ENCODE peak calls at places on chromosomes 2 and 18, in eight cellular contexts. G, N, F, R, U, C, I and X are unnamed samples. For H3K27me3, the result is how much of the 10 kb centered on the place peaks cover.

GRCh38 chr18:78293940-78294401 is 685.6 kb upstream of the SALL3 start:
- DNase-seq in F (no peak), I (no peak), R (no peak), N (no peak), U (no peak), G (no peak), C (no peak), X (no peak)

GRCh38 chr2:201644001-201644400 is 698 bp upstream of the TMEM237 start:
- DNase-seq in N (no peak), I (no peak), C (peak), R (no peak), U (peak), F (no peak), G (no peak), X (no peak)

GRCh38 chr2:239824866-239825704 is 200.1 kb downstream of the NDUFA10 start:
- DNase-seq in C (no peak), F (peak), N (peak), U (no peak), G (peak), R (peak), I (peak), X (peak)

GRCh38 chr2:11097038-11097720 is 58.1 kb upstream of the SLC66A3 start:
- DNase-seq in F (no peak), C (peak), G (peak), U (no peak), N (no peak), I (no peak), R (no peak), X (no peak)

GRCh38 chr2:121179467-121179866 is 105.5 kb downstream of the TFCP2L1 start:
- DNase-seq in I (no peak), N (no peak), G (no peak), R (no peak), F (no peak), U (no peak), C (no peak), X (no peak)

GRCh38 chr2:39881948-39882347 is 102.9 kb upstream of the THUMPD2 start:
- DNase-seq in G (no peak), R (no peak), U (no peak), I (no peak), N (no peak), F (no peak), C (no peak), X (no peak)

GRCh38 chr18:72427721-72428120 is 116.4 kb downstream of the CBLN2 start:
- DNase-seq in F (no peak), I (no peak), G (no peak), N (no peak), U (no peak), C (peak), R (no peak), X (no peak)

GRCh38 chr18:62897153-62897552 is 181.8 kb downstream of the PHLPP1 start:
- DNase-seq in N (no peak), F (no peak), I (no peak), G (no peak), R (no peak), U (no peak), C (peak), X (no peak)

GRCh38 chr2:134206029-134206428 is 47.8 kb upstream of the MGAT5 start:
- DNase-seq in N (no peak), R (no peak), C (no peak), G (no peak), F (no peak), I (no peak), U (no peak), X (no peak)
- H3K27me3 ChIP-seq in N (under half), R (under half), C (under half), G (under half), F (under half), I (under half), U (under half), X (under half)

GRCh38 chr2:19347619-19348562 is 10.5 kb downstream of the OSR1 start:
- DNase-seq in I (peak), N (peak), F (peak), U (peak), G (peak), R (peak), C (peak), X (peak)
- TF ChIP-seq POLR2A in I (peak), N (peak), F (peak), U (peak), G (peak), R (no peak), C (peak), X (peak)

GRCh38 chr2:165846056-165846455 is 52.0 kb upstream of the GALNT3 start:
- DNase-seq in N (no peak), U (no peak), G (no peak), C (no peak), F (no peak), I (no peak), R (no peak), X (no peak)
- H3K27ac ChIP-seq in N (no peak), U (no peak), G (no peak), C (no peak), F (no peak), I (no peak), R (no peak), X (no peak)

GRCh38 chr2:176557821-176558220 is 288.6 kb downstream of the MTX2 start:
- DNase-seq in U (no peak), N (no peak), G (no peak), I (no peak), R (no peak), F (no peak), C (no peak), X (no peak)
- H3K27me3 ChIP-seq in U (under half), N (under half), G (under half), I (under half), R (under half), F (under half), C (under half), X (under half)

GRCh38 chr2:216731465-216731864 is 36.1 kb upstream of the IGFBP5 start:
- DNase-seq in F (no peak), G (no peak), U (no peak), C (no peak), R (no peak), N (no peak), I (no peak), X (no peak)

GRCh38 chr2:216730871-216731270 is 35.5 kb upstream of the IGFBP5 start:
- DNase-seq in C (no peak), F (no peak), U (no peak), R (no peak), G (no peak), I (no peak), N (no peak), X (no peak)

GRCh38 chr2:216735086-216735485 is 39.7 kb upstream of the IGFBP5 start:
- DNase-seq in I (no peak), C (peak), R (no peak), N (no peak), G (no peak), U (peak), F (no peak), X (no peak)

GRCh38 chr2:216733046-216733445 is 37.7 kb upstream of the IGFBP5 start:
- DNase-seq in U (no peak), N (no peak), F (no peak), C (no peak), G (no peak), I (no peak), R (no peak), X (no peak)

DNA sequence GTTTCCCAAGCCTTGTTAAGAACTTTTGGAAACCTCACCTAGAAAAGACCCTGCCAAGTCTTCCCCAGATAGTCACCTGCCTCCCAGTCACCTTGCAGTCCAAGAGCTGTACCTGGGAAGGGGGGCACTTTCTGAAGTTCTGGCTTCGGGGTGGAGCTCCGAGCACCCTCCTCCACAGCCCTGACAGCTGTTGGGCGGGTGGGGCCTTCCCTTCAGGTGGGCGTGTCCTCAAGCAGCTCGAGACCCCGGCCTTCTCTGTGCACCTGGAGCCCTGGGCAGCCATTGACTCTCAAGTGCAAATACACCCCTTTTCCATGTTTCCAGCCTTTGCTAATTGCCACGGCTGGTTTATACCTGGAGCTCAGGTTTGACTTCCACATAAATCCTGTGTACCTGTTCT is 37.0 kb upstream of the IGFBP5 start:
- DNase-seq in I (no peak), G (no peak), C (no peak), F (no peak), N (no peak), U (no peak), R (no peak), X (no peak)
- TF ChIP-seq POLR2A in I (no peak), G (no peak), C (no peak), F (no peak), N (no peak), U (no peak), R (no peak), X (no peak)

GRCh38 chr2:134465228-134465627 is 211.4 kb downstream of the MGAT5 start:
- DNase-seq in C (no peak), I (no peak), N (no peak), F (peak), R (no peak), G (no peak), U (no peak), X (no peak)
- H3K27ac ChIP-seq in C (no peak), I (no peak), N (no peak), F (no peak), R (no peak), G (no peak), U (no peak), X (no peak)

DNA sequence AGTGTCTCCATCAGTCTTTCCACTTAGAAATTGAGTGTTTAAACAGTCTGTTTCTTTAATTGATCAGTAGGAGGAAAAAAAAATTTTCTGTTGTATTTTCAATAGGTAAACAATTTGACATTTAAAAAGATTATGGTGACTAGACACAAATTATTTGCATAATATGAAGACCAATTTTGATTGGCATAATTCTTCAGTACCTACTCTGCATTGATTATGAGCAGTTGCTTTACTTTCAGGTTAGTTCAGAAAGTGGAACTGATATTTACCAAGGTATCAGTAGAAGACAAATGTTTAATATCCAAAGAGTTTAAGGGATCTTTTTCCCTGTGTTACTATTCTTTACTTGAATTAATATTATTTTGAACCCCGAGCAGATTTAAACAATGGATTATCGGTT is 2.6 kb downstream of the ADAM23 start:
- DNase-seq in G (no peak), U (no peak), N (no peak), I (no peak), R (no peak), C (no peak), F (no peak), X (no peak)
- H3K27me3 ChIP-seq in G (under half), U (under half), N (under half), I (under half), R (half or more), C (under half), F (under half), X (under half)

DNA sequence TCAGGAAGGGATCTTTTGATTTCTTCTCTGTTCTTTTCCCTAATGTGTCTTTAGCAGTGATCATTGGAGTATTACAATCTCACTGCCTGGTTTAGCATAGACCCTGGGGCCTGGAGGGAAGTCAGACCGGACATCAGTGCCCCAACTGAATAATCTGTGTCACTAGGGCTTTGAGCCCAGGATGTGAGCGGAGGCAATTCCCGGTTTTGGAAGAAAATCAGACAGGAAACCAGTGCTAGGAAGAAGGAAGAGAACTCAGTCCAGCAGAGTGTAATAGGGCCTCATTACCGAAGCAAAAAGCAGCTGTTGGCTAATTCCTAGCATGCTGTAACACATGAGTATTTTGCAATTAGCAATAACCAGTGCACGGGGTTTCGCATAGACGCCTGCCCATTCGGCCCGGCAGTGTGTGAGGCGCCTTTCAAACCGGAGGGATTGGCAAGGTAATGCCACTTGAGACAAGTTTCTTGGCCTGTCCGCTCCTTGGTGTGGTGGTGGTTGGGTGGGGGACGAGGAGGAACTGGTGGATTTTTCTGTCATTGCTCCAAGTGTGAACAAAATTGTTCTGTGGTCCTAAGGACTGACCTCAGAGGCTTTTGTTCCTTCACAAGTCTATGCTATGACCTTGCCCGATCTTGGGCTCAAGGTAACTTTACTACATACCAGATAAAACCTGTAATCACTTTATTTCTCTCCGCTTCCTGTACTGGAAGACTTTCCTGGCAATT is 2.8 kb downstream of the FOSL2 start:
- DNase-seq in C (peak), U (peak), G (no peak), R (no peak), N (no peak), F (no peak), I (no peak), X (peak)
- TF ChIP-seq POLR2A in C (no peak), U (no peak), G (peak), R (no peak), N (no peak), F (no peak), I (no peak), X (peak)

DNA sequence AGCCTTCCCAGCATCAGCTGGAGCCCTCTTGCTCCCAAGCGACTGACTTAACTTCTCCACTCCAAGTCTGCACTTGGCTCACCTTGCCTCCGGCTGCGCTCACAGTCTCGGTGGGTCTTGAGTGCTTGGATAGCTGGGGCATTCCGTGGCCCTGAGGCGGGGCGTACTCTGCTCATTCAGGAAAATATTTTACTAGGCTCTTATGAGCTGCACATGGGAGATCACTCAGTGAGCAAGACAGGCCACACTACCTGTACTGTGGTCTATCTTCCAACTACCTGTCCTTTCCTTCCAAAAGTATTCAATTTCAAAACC is 292.7 kb upstream of the SIX2 start:
- DNase-seq in F (no peak), U (no peak), R (no peak), N (no peak), G (no peak), C (no peak), I (no peak), X (no peak)
- H3K27ac ChIP-seq in F (no peak), U (no peak), R (no peak), N (no peak), G (no peak), C (no peak), I (no peak), X (no peak)